ENCODE peak calls at places on chromosome 19, in four cellular contexts. L is WTC11, T is HepG2, S is H1. P is an unnamed sample.

GRCh38 chr19:17073869-17074627 is 1.2 kb downstream of the HAUS8 start:
- DNase-seq in L (no peak), T (no peak), S (no peak), P (peak)

GRCh38 chr19:15913830-15914229 is 16.0 kb upstream of the CYP4F2 start:
- DNase-seq in T (no peak), S (no peak), L (no peak), P (no peak)

GRCh38 chr19:6753178-6754031 is 13.8 kb downstream of the SH2D3A start:
- DNase-seq in T (peak), L (peak), S (peak), P (peak)

GRCh38 chr19:1608414-1609391 is 3.4 kb upstream of the UQCR11 start:
- DNase-seq in S (no peak), L (no peak), T (no peak), P (no peak)

GRCh38 chr19:33703438-33703750 is 81.6 kb downstream of the CHST8 start:
- DNase-seq in L (no peak), S (no peak), T (no peak), P (no peak)

GRCh38 chr19:45824531-45825262 is 9.6 kb upstream of the RSPH6A start:
- DNase-seq in L (no peak), T (no peak), S (no peak), P (no peak)

GRCh38 chr19:6212403-6213265 is 67.1 kb downstream of the MLLT1 start:
- DNase-seq in T (no peak), S (no peak), L (no peak), P (no peak)

GRCh38 chr19:4523306-4524110 is 5.2 kb upstream of the PLIN4 start:
- DNase-seq in L (peak), T (peak), S (peak), P (peak)

GRCh38 chr19:39524495-39524894 is 8.2 kb downstream of the EID2B start:
- DNase-seq in S (no peak), L (no peak), T (peak), P (no peak)

DNA sequence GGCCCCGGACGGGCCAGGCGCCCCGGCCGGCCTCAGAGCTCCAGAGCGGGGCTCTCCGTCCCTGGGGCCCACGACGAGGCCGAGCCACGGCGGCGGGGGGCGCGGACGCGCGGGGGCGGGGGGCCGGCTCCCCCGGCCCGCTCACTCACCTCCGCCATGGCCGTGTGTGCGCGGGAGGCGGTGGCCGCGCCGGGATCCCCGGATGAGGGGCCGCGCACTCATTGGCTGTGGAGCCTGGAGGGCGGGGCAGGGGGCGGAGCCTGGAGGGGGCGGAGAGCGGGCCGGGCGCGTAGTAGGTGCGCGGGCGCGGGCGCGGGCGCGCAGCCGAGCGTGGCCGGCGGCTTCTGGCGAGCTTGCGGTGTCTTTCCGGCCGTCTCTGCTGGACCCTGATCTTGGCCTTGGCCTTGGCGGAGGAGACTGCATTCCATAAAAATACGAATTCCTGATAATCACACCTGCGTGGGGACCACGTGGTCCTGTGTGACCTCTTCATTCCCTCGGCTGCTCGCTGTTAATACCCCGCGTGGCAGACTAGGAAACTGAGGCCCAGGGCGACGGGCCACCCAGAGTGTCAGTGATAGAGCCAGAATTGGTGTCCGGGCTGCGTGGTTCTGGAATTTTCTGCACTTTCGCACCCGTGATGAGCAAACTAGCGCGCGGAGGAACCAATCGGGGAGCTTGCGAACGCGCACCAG is at the start of gene MIER2:
- DNase-seq in S (peak), T (peak), L (peak), P (peak)
- TF ChIP-seq JUN in S (no peak), T (no peak), L (no peak), P (no peak)

DNA sequence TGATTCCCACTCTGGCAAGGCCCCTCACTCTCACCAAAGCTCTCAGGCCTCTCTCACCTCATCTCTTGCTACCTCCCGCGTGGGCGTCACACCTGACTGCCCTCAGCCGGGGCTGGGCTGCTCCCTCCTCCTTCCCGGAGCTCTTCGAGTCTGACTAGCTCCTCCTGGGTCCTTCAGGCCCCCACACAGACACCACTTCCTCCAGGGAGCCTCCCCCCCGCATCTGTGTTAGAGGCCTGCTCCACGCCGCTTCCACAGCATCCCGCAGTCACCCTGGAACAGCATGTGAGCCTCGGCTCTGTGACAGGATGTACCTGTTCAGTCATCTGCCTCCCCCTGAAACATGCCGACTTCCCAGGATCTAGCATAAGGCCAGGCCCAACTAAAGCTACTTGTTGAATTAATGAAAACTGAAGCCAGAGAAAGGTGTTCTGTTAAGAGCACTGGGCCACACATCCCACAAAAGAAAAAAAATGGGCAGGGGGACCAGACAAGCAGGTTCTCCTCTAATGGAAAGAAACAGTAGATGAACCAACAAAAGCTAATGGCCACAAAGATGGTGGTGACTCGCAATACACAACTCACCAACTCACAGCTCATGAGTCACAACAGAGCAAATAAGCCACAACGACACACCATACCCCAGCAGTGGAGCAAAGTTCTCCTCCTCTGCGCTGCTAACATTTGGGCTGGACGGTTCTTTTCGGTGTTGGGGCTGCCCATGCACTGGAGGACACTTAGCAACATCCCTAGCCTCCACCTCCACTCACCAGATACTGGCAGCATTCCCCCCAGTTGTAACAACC is 3.0 kb downstream of the PPP6R1 start:
- DNase-seq in L (no peak), T (peak), S (no peak), P (peak)
- TF ChIP-seq CREB1 in L (no peak), T (no peak), S (no peak), P (no peak)

GRCh38 chr19:55486971-55487883 is 1.0 kb upstream of the SSC5D start:
- DNase-seq in T (peak), S (peak), L (no peak), P (peak)
- TF ChIP-seq JUN in T (no peak), S (no peak), L (no peak), P (peak)

DNA sequence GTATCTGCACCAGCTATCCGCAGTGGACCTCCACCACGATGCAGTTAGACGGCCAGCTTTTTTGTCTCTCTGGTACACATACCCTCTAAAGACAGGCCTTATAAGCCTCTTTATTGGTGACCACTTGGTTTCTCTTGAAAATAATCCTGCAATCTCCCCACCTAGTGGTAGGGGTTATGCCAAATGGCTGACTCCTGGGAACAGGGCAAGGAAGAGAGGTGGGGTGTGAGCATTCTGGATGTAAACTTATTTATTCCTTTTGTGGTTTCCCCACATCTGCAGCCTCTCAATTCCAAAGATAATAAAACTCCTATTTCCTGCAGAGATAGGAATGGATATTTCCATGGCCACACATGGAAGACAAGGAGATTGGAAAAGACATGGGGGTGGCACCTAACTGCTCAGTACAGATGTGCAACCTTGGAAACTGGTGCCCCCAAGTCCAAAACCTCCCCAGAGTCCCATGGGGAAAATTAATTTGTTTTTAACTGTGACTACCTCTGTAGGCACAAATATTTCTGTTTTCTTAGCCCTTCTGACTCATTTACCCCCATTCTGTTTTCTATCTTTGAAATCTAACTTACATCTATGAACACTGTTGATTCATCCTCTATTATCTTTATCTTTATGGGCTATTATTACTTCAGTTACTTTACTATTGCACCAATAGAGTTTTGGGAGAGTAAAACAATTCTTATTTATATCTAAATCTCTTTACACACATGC is 112.7 kb upstream of the TSHZ3 start:
- DNase-seq in L (no peak), S (no peak), T (no peak), P (no peak)
- TF ChIP-seq CREB1 in L (no peak), S (no peak), T (no peak), P (no peak)